ENCODE peak calls at places on chromosome 22, in six cellular contexts. W is germinal center, F is substantia nigra, S is Daoy, C is glutamatergic neuron, Y is pancreas. G is an unnamed sample.

GRCh38 chr22:46287873-46288751 is 8.6 kb upstream of the GTSE1 start:
- DNase-seq in W (peak), F (no peak), S (peak), C (no peak), Y (no peak), G (no peak)

GRCh38 chr22:27992294-27993165 is 73.5 kb upstream of the PITPNB start:
- DNase-seq in W (no peak), F (no peak), S (no peak), C (peak), Y (no peak), G (no peak)

GRCh38 chr22:44620129-44620840 is 81.7 kb upstream of the PRR5 start:
- DNase-seq in W (no peak), F (no peak), S (no peak), C (peak), Y (no peak), G (no peak)

GRCh38 chr22:22666307-22667091 is 22.1 kb downstream of the GGTLC2 start:
- DNase-seq in W (peak), F (no peak), S (peak), C (peak), Y (no peak), G (peak)

GRCh38 chr22:35633520-35633919 is 14.7 kb upstream of the APOL6 start:
- DNase-seq in W (no peak), F (no peak), S (no peak), C (no peak), Y (no peak), G (no peak)

GRCh38 chr22:44024288-44024908 is at the start of gene PARVB:
- DNase-seq in W (peak), F (no peak), S (peak), C (peak), Y (peak), G (peak)

GRCh38 chr22:31199187-31199586 is 12.9 kb upstream of the LIMK2 start:
- DNase-seq in W (no peak), F (no peak), S (no peak), C (no peak), Y (no peak), G (no peak)

GRCh38 chr22:44701824-44702478 is at the start of gene PRR5:
- DNase-seq in W (peak), F (no peak), S (peak), C (peak), Y (peak), G (peak)

GRCh38 chr22:44625981-44626687 is 75.9 kb upstream of the PRR5 start:
- DNase-seq in W (peak), F (no peak), S (peak), C (peak), Y (peak), G (peak)

GRCh38 chr22:47322854-47323253 is 560.4 kb downstream of the TBC1D22A start:
- DNase-seq in W (no peak), F (no peak), S (peak), C (no peak), Y (no peak), G (no peak)

GRCh38 chr22:36334081-36334831 is 53.5 kb downstream of the MYH9 start:
- DNase-seq in W (no peak), F (no peak), S (peak), C (no peak), Y (no peak), G (peak)

GRCh38 chr22:26320469-26320868 is 108.6 kb upstream of the ASPHD2 start:
- DNase-seq in W (no peak), F (no peak), S (peak), C (no peak), Y (no peak), G (no peak)

GRCh38 chr22:46131151-46131587 is 19.2 kb upstream of the PPARA start:
- DNase-seq in W (no peak), F (no peak), S (no peak), C (no peak), Y (no peak), G (no peak)

GRCh38 chr22:38755911-38756532 is at the start of gene SUN2:
- DNase-seq in W (peak), F (peak), S (peak), C (peak), Y (peak), G (peak)

GRCh38 chr22:46064236-46064965 is 85.9 kb upstream of the PPARA start:
- DNase-seq in W (no peak), F (no peak), S (peak), C (peak), Y (peak), G (peak)

GRCh38 chr22:50625131-50625567 is 2.8 kb downstream of the ARSA start:
- DNase-seq in W (no peak), F (no peak), S (no peak), C (no peak), Y (peak), G (no peak)

GRCh38 chr22:20499769-20500168 is 4.2 kb upstream of the KLHL22 start:
- DNase-seq in W (no peak), F (no peak), S (no peak), C (no peak), Y (no peak), G (no peak)

GRCh38 chr22:29004647-29005371 is 56.8 kb downstream of the C22orf31 start:
- DNase-seq in W (no peak), F (peak), S (no peak), C (peak), Y (peak), G (no peak)

GRCh38 chr22:30890689-30891442 is 77.7 kb downstream of the MORC2 start:
- DNase-seq in W (peak), F (no peak), S (peak), C (peak), Y (peak), G (peak)

GRCh38 chr22:30206964-30207363 is 39.6 kb downstream of the LIF start:
- DNase-seq in W (no peak), F (no peak), S (peak), C (no peak), Y (no peak), G (no peak)

GRCh38 chr22:41445171-41446056 is 1.2 kb downstream of the TOB2 start:
- DNase-seq in W (no peak), F (no peak), S (peak), C (no peak), Y (peak), G (peak)

GRCh38 chr22:26325641-26326040 is 103.4 kb upstream of the ASPHD2 start:
- DNase-seq in W (no peak), F (no peak), S (no peak), C (no peak), Y (no peak), G (no peak)

GRCh38 chr22:38035530-38035885 is 21.7 kb upstream of the PICK1 start:
- DNase-seq in W (no peak), F (no peak), S (no peak), C (no peak), Y (no peak), G (no peak)

GRCh38 chr22:44357296-44357961 is 44.7 kb upstream of the SHISAL1 start:
- DNase-seq in W (no peak), F (no peak), S (peak), C (no peak), Y (peak), G (no peak)

GRCh38 chr22:39348909-39349505 is 784 bp upstream of the SYNGR1 start:
- DNase-seq in W (peak), F (no peak), S (no peak), C (no peak), Y (no peak), G (peak)

GRCh38 chr22:38451404-38451803 is 3.6 kb downstream of the KCNJ4 start:
- DNase-seq in W (no peak), F (no peak), S (no peak), C (no peak), Y (no peak), G (no peak)

GRCh38 chr22:46931414-46931813 is 169.0 kb downstream of the TBC1D22A start:
- DNase-seq in W (no peak), F (no peak), S (peak), C (no peak), Y (no peak), G (no peak)

GRCh38 chr22:46522743-46523300 is 14.6 kb downstream of the CELSR1 start:
- DNase-seq in W (no peak), F (no peak), S (no peak), C (no peak), Y (peak), G (no peak)

GRCh38 chr22:24392218-24392931 is 35.0 kb upstream of the ADORA2A start:
- DNase-seq in W (no peak), F (no peak), S (no peak), C (no peak), Y (no peak), G (no peak)

GRCh38 chr22:41523464-41524221 is 20.6 kb downstream of the POLR3H start:
- DNase-seq in W (no peak), F (no peak), S (no peak), C (no peak), Y (peak), G (no peak)

GRCh38 chr22:35149149-35149548 is 83.2 kb downstream of the ISX start:
- DNase-seq in W (no peak), F (no peak), S (no peak), C (no peak), Y (no peak), G (no peak)

GRCh38 chr22:50398698-50399648 is 55.8 kb downstream of the PPP6R2 start:
- DNase-seq in W (no peak), F (no peak), S (no peak), C (no peak), Y (no peak), G (peak)

GRCh38 chr22:49655168-49655812 is 172.4 kb downstream of the BRD1 start:
- DNase-seq in W (no peak), F (no peak), S (no peak), C (no peak), Y (no peak), G (no peak)

GRCh38 chr22:20761536-20761935 is 12.4 kb upstream of the SERPIND1 start:
- DNase-seq in W (no peak), F (no peak), S (peak), C (no peak), Y (no peak), G (no peak)

GRCh38 chr22:46758867-46759290 is 3.6 kb upstream of the TBC1D22A start:
- DNase-seq in W (no peak), F (no peak), S (peak), C (peak), Y (no peak), G (peak)

GRCh38 chr22:22784249-22785039 is 103.2 kb upstream of the IGLL5 start:
- DNase-seq in W (no peak), F (no peak), S (no peak), C (no peak), Y (no peak), G (no peak)

GRCh38 chr22:29309332-29310064 is 3.0 kb downstream of the GAS2L1 start:
- DNase-seq in W (no peak), F (no peak), S (peak), C (no peak), Y (peak), G (peak)

GRCh38 chr22:27919943-27920755 is 1.1 kb upstream of the PITPNB start:
- DNase-seq in W (peak), F (no peak), S (peak), C (no peak), Y (no peak), G (peak)